ENCODE peak calls at places on chromosomes 16 and 17, in ten cellular contexts. Q, H, Y, R, U, T, V, A, G and I are unnamed samples.

GRCh38 chr17:41782142-41782541 is 4.4 kb downstream of the JUP start:
- DNase-seq in Q (no peak), H (no peak), Y (no peak), R (peak), U (no peak), T (no peak), V (no peak), A (no peak), G (no peak), I (no peak)

GRCh38 chr17:4708436-4708835 is 2.0 kb upstream of the ARRB2 start:
- DNase-seq in Q (no peak), H (no peak), Y (no peak), R (no peak), U (no peak), T (no peak), V (no peak), A (no peak), G (peak), I (no peak)

GRCh38 chr16:89374393-89374948 is 115.9 kb downstream of the ANKRD11 start:
- DNase-seq in Q (no peak), H (no peak), Y (no peak), R (no peak), U (peak), T (no peak), V (no peak), A (peak), G (peak), I (no peak)

GRCh38 chr17:73304971-73305786 is 6.6 kb downstream of the CDC42EP4 start:
- DNase-seq in Q (peak), H (no peak), Y (no peak), R (peak), U (peak), T (no peak), V (peak), A (no peak), G (no peak), I (no peak)

GRCh38 chr16:50680907-50681885 is at the start of gene SNX20:
- DNase-seq in Q (no peak), H (peak), Y (no peak), R (peak), U (no peak), T (no peak), V (no peak), A (no peak), G (no peak), I (peak)

GRCh38 chr16:12225816-12226480 is 249.4 kb downstream of the SNX29 start:
- DNase-seq in Q (no peak), H (no peak), Y (no peak), R (no peak), U (no peak), T (no peak), V (no peak), A (no peak), G (no peak), I (no peak)

GRCh38 chr17:65064452-65065019 is 8.0 kb upstream of the GNA13 start:
- DNase-seq in Q (no peak), H (no peak), Y (peak), R (no peak), U (no peak), T (peak), V (peak), A (no peak), G (no peak), I (no peak)

GRCh38 chr16:13997526-13997925 is 73.6 kb upstream of the MRTFB start:
- DNase-seq in Q (no peak), H (no peak), Y (no peak), R (no peak), U (no peak), T (no peak), V (no peak), A (no peak), G (no peak), I (no peak)

GRCh38 chr17:65531508-65532431 is 29.7 kb downstream of the AXIN2 start:
- DNase-seq in Q (no peak), H (no peak), Y (no peak), R (peak), U (peak), T (no peak), V (no peak), A (peak), G (no peak), I (no peak)

GRCh38 chr17:31533546-31534155 is 142.2 kb downstream of the RAB11FIP4 start:
- DNase-seq in Q (no peak), H (no peak), Y (no peak), R (no peak), U (peak), T (peak), V (peak), A (peak), G (peak), I (peak)

DNA sequence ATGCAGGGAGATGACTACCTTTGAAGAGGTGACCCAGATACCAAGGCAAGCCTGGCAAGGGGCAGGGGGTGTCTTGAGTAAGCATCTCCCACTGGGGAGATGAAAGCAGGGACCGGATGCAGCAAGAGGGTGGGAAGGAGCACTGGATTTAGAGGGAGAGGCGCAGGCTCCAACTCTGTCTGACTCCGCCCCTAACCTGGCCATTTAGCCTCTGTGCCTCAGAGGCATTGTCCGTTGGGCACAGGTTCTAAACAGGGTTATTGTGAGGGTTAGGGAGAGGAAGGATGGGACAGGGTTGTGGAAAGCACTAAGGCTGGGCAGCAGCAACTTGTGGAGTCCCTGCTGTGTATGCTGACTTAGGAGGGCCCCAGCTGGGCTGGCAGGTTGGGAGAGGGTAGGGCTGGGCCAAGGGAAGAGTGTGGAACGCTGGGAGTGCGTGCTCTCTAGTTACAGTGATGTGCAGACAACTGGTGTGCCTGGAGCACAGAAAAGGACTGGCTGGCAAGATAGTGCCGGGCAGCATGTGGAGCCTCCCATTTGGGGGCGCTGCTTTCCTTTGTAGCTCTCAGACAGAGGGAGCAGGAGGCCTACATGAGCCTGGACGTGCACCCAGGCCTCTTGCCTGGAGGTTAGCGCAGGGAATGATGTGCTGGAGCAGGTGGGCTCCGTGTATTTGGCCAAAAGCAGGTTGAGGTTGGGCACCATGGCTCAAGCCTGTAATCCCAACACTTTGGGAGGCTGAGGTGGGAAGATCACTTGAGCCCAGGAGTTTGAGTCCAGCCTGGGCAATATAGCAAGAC is 26.2 kb downstream of the TBX2 start:
- DNase-seq in Q (peak), H (no peak), Y (no peak), R (no peak), U (no peak), T (no peak), V (no peak), A (no peak), G (no peak), I (no peak)
- TF ChIP-seq CTCF in Q (no peak), H (no peak), Y (no peak), R (no peak), U (no peak), T (peak), V (no peak), A (no peak), G (no peak), I (no peak)

GRCh38 chr16:58638148-58639036 is 8.8 kb upstream of the CNOT1 start:
- DNase-seq in Q (no peak), H (no peak), Y (peak), R (no peak), U (no peak), T (no peak), V (peak), A (no peak), G (no peak), I (no peak)
- TF ChIP-seq CTCF in Q (peak), H (no peak), Y (no peak), R (peak), U (no peak), T (peak), V (peak), A (no peak), G (no peak), I (no peak)

DNA sequence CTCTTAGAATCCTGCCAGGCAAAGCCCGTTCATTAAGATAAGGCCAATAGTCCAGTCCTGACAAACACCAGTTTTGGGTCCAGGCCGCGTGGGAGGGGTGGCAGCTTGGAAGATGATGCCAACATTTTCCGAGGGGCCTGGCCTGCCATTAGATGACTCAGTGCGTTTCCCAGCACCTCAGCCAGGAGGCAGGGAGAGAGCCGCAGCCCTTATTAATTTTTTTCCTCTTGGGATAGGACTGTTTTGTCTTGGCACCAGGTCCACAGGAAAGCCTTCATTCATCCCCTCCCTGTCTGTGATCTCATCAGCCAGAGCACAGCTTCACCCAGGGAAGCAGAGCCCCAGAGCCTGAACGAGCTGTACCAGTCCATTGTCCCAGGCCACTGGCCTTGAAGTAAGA is 4.7 kb upstream of the NDEL1 start:
- DNase-seq in Q (no peak), H (no peak), Y (peak), R (peak), U (no peak), T (no peak), V (peak), A (no peak), G (no peak), I (no peak)
- TF ChIP-seq CTCF in Q (no peak), H (no peak), Y (no peak), R (no peak), U (no peak), T (no peak), V (no peak), A (no peak), G (no peak), I (no peak)

GRCh38 chr17:68512247-68512966 is at the start of gene PRKAR1A:
- DNase-seq in Q (peak), H (peak), Y (peak), R (peak), U (peak), T (peak), V (peak), A (peak), G (peak), I (peak)

GRCh38 chr17:68512967-68513474 is 791 bp downstream of the PRKAR1A start:
- DNase-seq in Q (no peak), H (no peak), Y (peak), R (peak), U (no peak), T (no peak), V (peak), A (no peak), G (peak), I (no peak)

GRCh38 chr17:68509151-68510057 is 2.8 kb upstream of the PRKAR1A start:
- DNase-seq in Q (no peak), H (no peak), Y (peak), R (peak), U (peak), T (no peak), V (no peak), A (no peak), G (no peak), I (no peak)

GRCh38 chr17:68511671-68512246 is 471 bp upstream of the PRKAR1A start:
- DNase-seq in Q (peak), H (peak), Y (peak), R (peak), U (peak), T (no peak), V (peak), A (peak), G (peak), I (peak)

DNA sequence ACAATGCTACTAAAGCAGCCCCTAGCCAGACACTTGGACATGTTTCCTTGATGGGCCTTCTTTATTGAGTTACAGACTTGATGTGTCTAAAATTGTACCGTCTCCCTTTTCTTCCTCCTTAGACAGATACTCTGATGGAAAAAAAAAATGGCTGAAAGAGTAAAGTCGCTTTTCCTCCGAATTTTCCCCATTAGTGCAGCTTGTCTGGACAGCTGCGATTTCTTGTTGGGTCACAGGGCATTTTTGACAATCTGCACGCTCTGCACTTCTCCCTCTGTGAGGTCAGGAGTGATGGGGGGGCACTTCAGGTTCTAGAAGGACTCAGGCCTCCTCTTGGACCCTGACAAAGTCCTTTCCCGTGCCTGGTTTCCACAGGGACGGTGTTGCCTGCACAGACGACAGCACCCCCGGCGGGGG is 968 bp upstream of the PRKAR1A start:
- DNase-seq in Q (no peak), H (no peak), Y (peak), R (no peak), U (no peak), T (no peak), V (no peak), A (no peak), G (no peak), I (no peak)
- TF ChIP-seq CTCF in Q (no peak), H (no peak), Y (no peak), R (no peak), U (no peak), T (peak), V (no peak), A (peak), G (no peak), I (peak)

DNA sequence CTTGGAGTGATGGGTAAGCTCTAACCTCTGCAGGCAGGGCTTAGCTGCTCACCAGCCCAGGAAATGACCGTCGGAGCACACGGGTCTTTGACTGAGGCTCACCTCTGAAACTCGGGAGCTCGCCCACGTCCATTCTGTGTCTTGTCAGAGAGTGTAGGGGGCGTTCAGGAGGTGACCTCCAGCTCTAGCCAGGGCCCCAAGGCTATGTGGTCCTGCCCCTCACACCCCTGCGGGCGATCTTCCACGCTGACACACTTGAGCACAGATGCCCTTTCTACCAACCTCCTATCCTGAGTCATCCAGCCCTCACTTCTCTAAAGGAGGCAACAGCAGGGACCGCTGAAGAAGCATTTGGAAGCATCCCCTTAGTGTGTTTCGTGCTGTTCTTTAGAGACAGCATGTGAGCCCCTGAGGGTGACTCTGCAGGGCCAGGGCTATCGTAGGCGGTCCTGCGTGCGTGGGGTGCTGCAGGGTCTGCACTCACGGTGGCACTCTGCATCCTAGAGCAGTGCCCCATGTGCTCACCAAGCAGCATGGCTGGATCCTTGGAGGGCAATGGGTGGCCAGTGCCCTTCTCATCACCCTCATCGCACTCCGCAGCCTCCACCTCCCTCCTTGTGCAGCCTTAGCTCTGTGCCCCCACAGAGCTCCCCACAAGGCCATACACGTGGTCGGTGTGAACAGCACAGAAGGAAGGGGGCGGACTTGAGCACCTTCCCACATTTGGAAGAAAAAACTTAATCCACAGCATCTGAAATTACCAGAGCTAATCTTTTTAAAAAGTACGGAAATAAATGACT is 33.8 kb downstream of the SLC47A1 start:
- DNase-seq in Q (no peak), H (no peak), Y (no peak), R (no peak), U (no peak), T (no peak), V (no peak), A (no peak), G (no peak), I (no peak)
- TF ChIP-seq CTCF in Q (no peak), H (no peak), Y (no peak), R (no peak), U (no peak), T (no peak), V (no peak), A (no peak), G (no peak), I (no peak)